ENCODE peak calls at places on chromosomes 13 and 19, in four cellular contexts. W is spleen, S is lower lobe of right lung, V is pancreas. P is an unnamed sample.

GRCh38 chr13:53058077-53058660 is 29.6 kb downstream of the OLFM4 start:
- DNase-seq in V (no peak), S (no peak), W (no peak), P (no peak)

GRCh38 chr13:21399741-21400140 is 59.4 kb downstream of the ZDHHC20 start:
- DNase-seq in V (no peak), W (no peak), S (no peak), P (no peak)

GRCh38 chr13:76289558-76289957 is 596.6 kb downstream of the KCTD12 start:
- DNase-seq in V (no peak), S (no peak), W (no peak), P (no peak)

GRCh38 chr13:98405107-98405571 is 171.8 kb downstream of the STK24 start:
- DNase-seq in S (no peak), W (no peak), V (no peak), P (peak; percentile 46)

GRCh38 chr13:91045351-91046034 is 302.0 kb upstream of the MIR17HG start:
- DNase-seq in S (no peak), W (no peak), V (no peak), P (peak; percentile 30)

GRCh38 chr19:16461630-16462051 is 10.1 kb downstream of the EPS15L1 start:
- DNase-seq in V (no peak), W (no peak), S (no peak), P (no peak)

GRCh38 chr19:36973844-36974195 is 57.7 kb downstream of the ZNF568 start:
- DNase-seq in S (no peak), V (no peak), W (no peak), P (no peak)

GRCh38 chr19:14072535-14073231 is at the start of gene MISP3:
- DNase-seq in W (peak; percentile 86), V (peak; percentile 86), S (peak; percentile 86), P (peak; percentile 71)

GRCh38 chr19:623974-624373 is 9.4 kb downstream of the POLRMT start:
- DNase-seq in S (no peak), W (no peak), V (no peak), P (peak; percentile 50)

GRCh38 chr13:79749556-79749955 is 268.6 kb downstream of the NDFIP2 start:
- DNase-seq in V (no peak), W (no peak), S (no peak), P (no peak)

GRCh38 chr13:27954406-27954851 is 14.7 kb downstream of the CDX2 start:
- DNase-seq in S (no peak), W (peak; percentile 75), V (peak; percentile 53), P (peak; percentile 69)

GRCh38 chr13:112968380-112968909 is 569 bp upstream of the MCF2L start:
- DNase-seq in W (peak; percentile 87), V (peak; percentile 80), S (peak; percentile 76), P (no peak)

GRCh38 chr19:3536429-3537100 is 2.4 kb upstream of the TEKTIP1 start:
- DNase-seq in S (no peak), V (no peak), W (no peak), P (no peak)

GRCh38 chr13:50075619-50076097 is 60.4 kb downstream of the KCNRG start:
- DNase-seq in S (no peak), W (no peak), V (no peak), P (no peak)

GRCh38 chr13:111227405-111227804 is 93.0 kb upstream of the TEX29 start:
- DNase-seq in S (no peak), V (no peak), W (no peak), P (no peak)
- H3K27ac ChIP-seq in S (no peak overlapping the region), V (no peak overlapping the region), W (no peak overlapping the region), P (no peak overlapping the region)

DNA sequence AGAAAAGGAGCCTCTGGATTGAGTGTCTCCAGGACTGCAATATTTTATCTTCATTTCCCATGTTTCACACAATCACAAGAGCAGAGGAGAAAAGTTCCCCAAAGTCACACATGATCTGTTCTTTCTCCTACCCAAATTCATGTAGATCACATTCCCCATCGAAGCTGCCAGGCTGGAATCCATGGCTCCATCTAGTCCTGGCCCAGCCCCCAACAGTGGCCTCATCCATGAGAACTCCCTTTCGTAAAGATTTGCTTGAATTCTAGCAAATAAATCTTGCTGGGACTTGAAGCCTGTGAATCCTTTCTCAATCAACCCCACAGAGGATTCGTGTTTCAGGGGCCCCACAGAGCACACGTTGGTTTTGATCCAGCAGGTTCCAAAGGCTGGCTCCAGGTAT is 109.5 kb downstream of the COL4A1 start:
- DNase-seq in V (no peak), W (no peak), S (no peak), P (no peak)
- H3K36me3 ChIP-seq in V (peaks cover 4% of the 10 kb centered on the region), W (peaks cover 32% of the 10 kb centered on the region), S (peaks cover 71% of the 10 kb centered on the region), P (no peaks in the 10 kb centered on the region)

DNA sequence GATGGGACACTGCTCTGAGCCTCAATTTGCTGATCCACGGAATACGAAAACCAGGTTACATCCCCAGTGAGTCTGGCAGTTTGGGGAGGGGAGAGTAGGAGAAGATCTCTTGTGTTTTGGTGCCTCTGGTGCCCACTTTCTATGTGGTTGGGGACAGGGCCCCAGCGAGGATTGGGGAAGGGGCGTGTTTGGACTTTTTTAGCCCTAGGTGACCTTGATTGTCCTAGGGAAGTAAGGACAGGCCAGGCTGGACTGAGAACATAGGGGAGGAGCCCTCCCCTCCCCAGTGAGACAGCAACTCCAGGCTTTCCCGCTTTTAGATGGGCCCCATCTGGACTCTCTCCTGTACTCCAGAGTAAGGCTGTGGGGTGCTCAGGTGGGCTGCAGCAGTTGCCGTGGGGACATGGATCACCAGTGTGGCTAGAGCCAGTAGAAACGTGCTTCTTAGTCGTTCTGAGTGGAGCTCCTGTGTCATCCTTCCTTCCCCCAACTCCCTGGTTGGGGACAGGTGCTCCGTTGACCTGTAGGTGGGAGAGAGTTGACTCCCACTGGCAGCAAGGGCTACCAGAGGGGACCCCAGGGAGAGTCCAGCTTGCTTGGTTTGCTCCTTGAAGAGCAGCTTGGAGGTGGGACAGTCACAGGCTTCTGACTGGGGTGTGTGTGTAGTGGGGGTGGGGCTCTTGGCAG is 4.3 kb downstream of the EGLN2 start:
- DNase-seq in V (no peak), S (no peak), W (no peak), P (no peak)
- H3K27ac ChIP-seq in V (peak overlapping the region; percentile 13), S (peak overlapping the region; percentile 92), W (peak overlapping the region; percentile 93), P (peak overlapping the region; percentile 71)

GRCh38 chr19:54451331-54451871 is 2.4 kb downstream of the LENG8 start:
- DNase-seq in W (peak; percentile 74), V (peak; percentile 37), S (peak; percentile 62), P (no peak)
- H3K36me3 ChIP-seq in W (peaks cover 68% of the 10 kb centered on the region), V (peaks cover 46% of the 10 kb centered on the region), S (peaks cover 58% of the 10 kb centered on the region), P (peaks cover 71% of the 10 kb centered on the region)

GRCh38 chr19:54160182-54160811 is 776 bp upstream of the LENG1 start:
- DNase-seq in S (no peak), W (peak; percentile 81), V (no peak), P (no peak)

GRCh38 chr19:54162884-54163283 is 3.4 kb upstream of the LENG1 start:
- DNase-seq in S (no peak), V (no peak), W (no peak), P (no peak)

GRCh38 chr19:54162241-54162805 is 2.8 kb upstream of the LENG1 start:
- DNase-seq in V (peak; percentile 85), S (peak; percentile 93), W (peak; percentile 94), P (no peak)

GRCh38 chr19:54159352-54160181 is at the start of gene LENG1:
- DNase-seq in W (peak; percentile 97), V (peak; percentile 100), S (peak; percentile 100), P (peak; percentile 99)

GRCh38 chr19:54160948-54161347 is 1.4 kb upstream of the LENG1 start:
- DNase-seq in S (no peak), W (no peak), V (no peak), P (no peak)
- H3K27ac ChIP-seq in S (peak overlapping the region; percentile 86), W (no peak overlapping the region), V (no peak overlapping the region), P (peak overlapping the region; percentile 87)

GRCh38 chr19:30812099-30812684 is 440.0 kb downstream of the ZNF536 start:
- DNase-seq in W (no peak), S (no peak), V (no peak), P (no peak)

GRCh38 chr19:30815889-30816580 is 443.9 kb downstream of the ZNF536 start:
- DNase-seq in V (no peak), S (no peak), W (no peak), P (no peak)

GRCh38 chr19:30817965-30818364 is 445.8 kb downstream of the ZNF536 start:
- DNase-seq in V (no peak), W (no peak), S (no peak), P (no peak)
- H3K36me3 ChIP-seq in V (no peaks in the 10 kb centered on the region), W (no peaks in the 10 kb centered on the region), S (no peaks in the 10 kb centered on the region), P (no peaks in the 10 kb centered on the region)

DNA sequence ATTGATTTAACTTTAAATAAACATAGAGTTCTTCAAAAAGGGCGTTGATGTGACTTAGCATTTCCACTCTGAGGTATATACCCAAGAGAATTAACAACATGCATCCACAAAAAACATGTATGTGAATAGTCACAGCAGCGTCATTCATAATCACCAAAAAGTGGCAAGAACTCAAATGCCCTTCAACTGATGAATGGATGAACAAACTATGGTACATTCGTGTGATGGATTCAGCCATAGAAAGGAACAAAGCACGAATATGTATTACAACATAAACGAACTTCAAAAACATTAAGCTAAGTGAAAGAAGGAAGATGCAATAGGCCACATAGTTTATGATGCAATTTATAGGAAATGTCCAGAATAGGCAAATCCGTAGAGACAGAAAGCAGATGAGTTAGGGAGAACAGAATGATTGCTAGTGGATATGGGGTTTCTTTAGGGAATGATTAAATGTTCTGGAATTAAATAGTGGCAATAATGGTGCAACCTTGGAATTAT is 72.3 kb upstream of the UQCRFS1 start:
- DNase-seq in V (no peak), S (no peak), W (no peak), P (no peak)
- H3K27ac ChIP-seq in V (no peak overlapping the region), S (no peak overlapping the region), W (no peak overlapping the region), P (no peak overlapping the region)